ENCODE peak calls at places on chromosomes 3 and 15, in six cellular contexts. S is retina; I is EL; B is LoVo; T is stimulated activated CD8-positive, alpha-beta memory T cell treated with anti-CD3 and anti-CD28 coated beads, Interleukin-7, amount 100 ng/mL, for 24 hours; C is omental fat pad. E is an unnamed sample.

GRCh38 chr15:94119923-94120775 is 111.2 kb upstream of the MCTP2 start:
- DNase-seq in S (peak), I (peak), B (peak), T (no peak), C (no peak), E (peak)

GRCh38 chr15:42107483-42107882 is 13.1 kb upstream of the PLA2G4D start:
- DNase-seq in S (no peak), I (no peak), B (peak), T (no peak), C (no peak), E (peak)

GRCh38 chr15:31262143-31262530 is 64.5 kb upstream of the KLF13 start:
- DNase-seq in S (no peak), I (no peak), B (no peak), T (no peak), C (no peak), E (no peak)

GRCh38 chr3:86792316-86792715 is 198.6 kb downstream of the VGLL3 start:
- DNase-seq in S (no peak), I (peak), B (no peak), T (no peak), C (no peak), E (no peak)

GRCh38 chr3:71031914-71032521 is 551.5 kb downstream of the FOXP1 start:
- DNase-seq in S (no peak), I (no peak), B (no peak), T (no peak), C (no peak), E (no peak)

GRCh38 chr3:23601020-23601822 is 204.5 kb upstream of the UBE2E1 start:
- DNase-seq in S (peak), I (no peak), B (no peak), T (no peak), C (no peak), E (no peak)

GRCh38 chr3:16130066-16130465 is 44.4 kb upstream of the GALNT15 start:
- DNase-seq in S (no peak), I (peak), B (no peak), T (no peak), C (no peak), E (no peak)

GRCh38 chr3:179182892-179183291 is 34.7 kb downstream of the PIK3CA start:
- DNase-seq in S (no peak), I (no peak), B (no peak), T (no peak), C (no peak), E (no peak)

GRCh38 chr3:242986-243706 is 46.6 kb downstream of the CHL1 start:
- DNase-seq in S (peak), I (no peak), B (no peak), T (no peak), C (no peak), E (no peak)

GRCh38 chr3:177807150-177807875 is 610.0 kb upstream of the TBL1XR1 start:
- DNase-seq in S (no peak), I (peak), B (no peak), T (no peak), C (no peak), E (no peak)

E was measured in NCI-H1048.